ENCODE peak calls at places on chromosomes 6 and 20, in ten cellular contexts. One of them, this sample, is unnamed.

GRCh38 chr20:32893878-32894483 is 35.3 kb downstream of the EFCAB8 start:
- DNase-seq in astrocyte of the spinal cord: peak
- DNase-seq in AG04450: no peak
- DNase-seq in endothelial cell: peak
- DNase-seq in upper lobe of right lung: no peak
- DNase-seq in foreskin fibroblast: peak
- DNase-seq in GM13977: no peak
- DNase-seq in RWPE1: no peak
- DNase-seq in AG10803: no peak
- DNase-seq in psoas muscle: no peak
- DNase-seq in this sample: peak

GRCh38 chr20:11919046-11919445 is 1.4 kb downstream of the BTBD3 start:
- DNase-seq in astrocyte of the spinal cord: peak
- DNase-seq in AG04450: no peak
- DNase-seq in endothelial cell: no peak
- DNase-seq in upper lobe of right lung: no peak
- DNase-seq in foreskin fibroblast: peak
- DNase-seq in GM13977: no peak
- DNase-seq in RWPE1: no peak
- DNase-seq in AG10803: no peak
- DNase-seq in psoas muscle: no peak
- DNase-seq in this sample: peak

GRCh38 chr6:149636116-149636515 is 12.4 kb downstream of the KATNA1 start:
- DNase-seq in astrocyte of the spinal cord: peak
- DNase-seq in AG04450: peak
- DNase-seq in endothelial cell: no peak
- DNase-seq in upper lobe of right lung: no peak
- DNase-seq in foreskin fibroblast: peak
- DNase-seq in GM13977: no peak
- DNase-seq in RWPE1: no peak
- DNase-seq in AG10803: peak
- DNase-seq in psoas muscle: no peak
- DNase-seq in this sample: no peak

GRCh38 chr6:109781001-109781400 is 89.9 kb downstream of the FIG4 start:
- DNase-seq in astrocyte of the spinal cord: no peak
- DNase-seq in AG04450: no peak
- DNase-seq in endothelial cell: no peak
- DNase-seq in upper lobe of right lung: no peak
- DNase-seq in foreskin fibroblast: peak
- DNase-seq in GM13977: no peak
- DNase-seq in RWPE1: no peak
- DNase-seq in AG10803: no peak
- DNase-seq in psoas muscle: no peak
- DNase-seq in this sample: no peak

GRCh38 chr6:82144852-82145332 is 102.7 kb downstream of the IBTK start:
- DNase-seq in astrocyte of the spinal cord: peak
- DNase-seq in AG04450: peak
- DNase-seq in endothelial cell: no peak
- DNase-seq in upper lobe of right lung: no peak
- DNase-seq in foreskin fibroblast: peak
- DNase-seq in GM13977: no peak
- DNase-seq in RWPE1: peak
- DNase-seq in AG10803: peak
- DNase-seq in psoas muscle: peak
- DNase-seq in this sample: no peak

GRCh38 chr6:99613398-99613704 is 6.7 kb downstream of the PRDM13 start:
- DNase-seq in astrocyte of the spinal cord: no peak
- DNase-seq in AG04450: no peak
- DNase-seq in endothelial cell: peak
- DNase-seq in upper lobe of right lung: no peak
- DNase-seq in foreskin fibroblast: peak
- DNase-seq in GM13977: peak
- DNase-seq in RWPE1: peak
- DNase-seq in AG10803: peak
- DNase-seq in psoas muscle: peak
- DNase-seq in this sample: peak

GRCh38 chr20:11426938-11427337 is 490.8 kb upstream of the BTBD3 start:
- DNase-seq in astrocyte of the spinal cord: no peak
- DNase-seq in AG04450: no peak
- DNase-seq in endothelial cell: no peak
- DNase-seq in upper lobe of right lung: no peak
- DNase-seq in foreskin fibroblast: peak
- DNase-seq in GM13977: no peak
- DNase-seq in RWPE1: no peak
- DNase-seq in AG10803: no peak
- DNase-seq in psoas muscle: no peak
- DNase-seq in this sample: no peak

GRCh38 chr20:60765821-60766403 is 486.1 kb upstream of the CDH4 start:
- DNase-seq in astrocyte of the spinal cord: no peak
- DNase-seq in AG04450: no peak
- DNase-seq in endothelial cell: no peak
- DNase-seq in upper lobe of right lung: no peak
- DNase-seq in foreskin fibroblast: no peak
- DNase-seq in GM13977: no peak
- DNase-seq in RWPE1: no peak
- DNase-seq in AG10803: no peak
- DNase-seq in psoas muscle: no peak
- DNase-seq in this sample: no peak

GRCh38 chr6:13538084-13538483 is 36.3 kb upstream of the SIRT5 start:
- DNase-seq in astrocyte of the spinal cord: peak
- DNase-seq in AG04450: peak
- DNase-seq in endothelial cell: no peak
- DNase-seq in upper lobe of right lung: no peak
- DNase-seq in foreskin fibroblast: peak
- DNase-seq in GM13977: peak
- DNase-seq in RWPE1: peak
- DNase-seq in AG10803: peak
- DNase-seq in psoas muscle: no peak
- DNase-seq in this sample: no peak

GRCh38 chr20:10172998-10173655 is 45.5 kb upstream of the SNAP25 start:
- DNase-seq in astrocyte of the spinal cord: no peak
- DNase-seq in AG04450: no peak
- DNase-seq in endothelial cell: no peak
- DNase-seq in upper lobe of right lung: no peak
- DNase-seq in foreskin fibroblast: no peak
- DNase-seq in GM13977: no peak
- DNase-seq in RWPE1: no peak
- DNase-seq in AG10803: no peak
- DNase-seq in psoas muscle: no peak
- DNase-seq in this sample: no peak

GRCh38 chr6:73078908-73079610 is 146.2 kb downstream of the KHDC1L start:
- DNase-seq in astrocyte of the spinal cord: no peak
- DNase-seq in AG04450: no peak
- DNase-seq in endothelial cell: no peak
- DNase-seq in upper lobe of right lung: no peak
- DNase-seq in foreskin fibroblast: peak
- DNase-seq in GM13977: no peak
- DNase-seq in RWPE1: no peak
- DNase-seq in AG10803: no peak
- DNase-seq in psoas muscle: no peak
- DNase-seq in this sample: no peak

GRCh38 chr20:63180541-63181185 is 35.3 kb downstream of the YTHDF1 start:
- DNase-seq in astrocyte of the spinal cord: no peak
- DNase-seq in AG04450: no peak
- DNase-seq in endothelial cell: no peak
- DNase-seq in upper lobe of right lung: no peak
- DNase-seq in foreskin fibroblast: no peak
- DNase-seq in GM13977: no peak
- DNase-seq in RWPE1: no peak
- DNase-seq in AG10803: no peak
- DNase-seq in psoas muscle: peak
- DNase-seq in this sample: no peak

GRCh38 chr6:44967481-44967880 is 360.6 kb upstream of the RUNX2 start:
- DNase-seq in astrocyte of the spinal cord: peak
- DNase-seq in AG04450: no peak
- DNase-seq in endothelial cell: no peak
- DNase-seq in upper lobe of right lung: no peak
- DNase-seq in foreskin fibroblast: peak
- DNase-seq in GM13977: no peak
- DNase-seq in RWPE1: no peak
- DNase-seq in AG10803: peak
- DNase-seq in psoas muscle: no peak
- DNase-seq in this sample: no peak

DNA sequence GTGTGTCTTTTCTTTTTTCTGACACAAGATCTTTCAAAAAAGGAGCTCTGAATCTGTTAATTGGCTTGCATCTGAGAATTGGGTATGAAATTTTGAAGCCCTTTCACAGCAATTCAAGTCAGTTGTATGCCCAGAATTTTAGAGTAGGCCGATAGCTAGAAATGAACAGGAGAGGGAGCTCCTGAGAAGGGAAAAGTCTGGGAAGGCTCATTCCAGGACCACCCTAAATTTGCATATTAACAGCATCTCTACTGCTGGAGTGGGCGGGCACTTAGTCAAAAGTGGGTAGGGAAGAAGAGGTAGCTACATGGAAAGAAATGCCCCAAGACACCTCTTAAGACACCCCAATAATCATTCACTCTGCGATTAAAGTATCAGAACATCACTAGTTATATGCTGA is 928.3 kb downstream of the TBC1D32 start:
- DNase-seq in astrocyte of the spinal cord: no peak
- DNase-seq in AG04450: no peak
- DNase-seq in endothelial cell: no peak
- DNase-seq in upper lobe of right lung: no peak
- DNase-seq in foreskin fibroblast: no peak
- DNase-seq in GM13977: no peak
- DNase-seq in RWPE1: no peak
- DNase-seq in AG10803: no peak
- DNase-seq in psoas muscle: no peak
- DNase-seq in this sample: no peak
- TF ChIP-seq CTCF in astrocyte of the spinal cord: peak
- TF ChIP-seq CTCF in AG04450: no peak
- TF ChIP-seq CTCF in endothelial cell: peak
- TF ChIP-seq CTCF in upper lobe of right lung: no peak
- TF ChIP-seq CTCF in foreskin fibroblast: no peak
- TF ChIP-seq CTCF in GM13977: no peak
- TF ChIP-seq CTCF in RWPE1: no peak
- TF ChIP-seq CTCF in AG10803: no peak
- TF ChIP-seq CTCF in psoas muscle: no peak
- TF ChIP-seq CTCF in this sample: no peak

DNA sequence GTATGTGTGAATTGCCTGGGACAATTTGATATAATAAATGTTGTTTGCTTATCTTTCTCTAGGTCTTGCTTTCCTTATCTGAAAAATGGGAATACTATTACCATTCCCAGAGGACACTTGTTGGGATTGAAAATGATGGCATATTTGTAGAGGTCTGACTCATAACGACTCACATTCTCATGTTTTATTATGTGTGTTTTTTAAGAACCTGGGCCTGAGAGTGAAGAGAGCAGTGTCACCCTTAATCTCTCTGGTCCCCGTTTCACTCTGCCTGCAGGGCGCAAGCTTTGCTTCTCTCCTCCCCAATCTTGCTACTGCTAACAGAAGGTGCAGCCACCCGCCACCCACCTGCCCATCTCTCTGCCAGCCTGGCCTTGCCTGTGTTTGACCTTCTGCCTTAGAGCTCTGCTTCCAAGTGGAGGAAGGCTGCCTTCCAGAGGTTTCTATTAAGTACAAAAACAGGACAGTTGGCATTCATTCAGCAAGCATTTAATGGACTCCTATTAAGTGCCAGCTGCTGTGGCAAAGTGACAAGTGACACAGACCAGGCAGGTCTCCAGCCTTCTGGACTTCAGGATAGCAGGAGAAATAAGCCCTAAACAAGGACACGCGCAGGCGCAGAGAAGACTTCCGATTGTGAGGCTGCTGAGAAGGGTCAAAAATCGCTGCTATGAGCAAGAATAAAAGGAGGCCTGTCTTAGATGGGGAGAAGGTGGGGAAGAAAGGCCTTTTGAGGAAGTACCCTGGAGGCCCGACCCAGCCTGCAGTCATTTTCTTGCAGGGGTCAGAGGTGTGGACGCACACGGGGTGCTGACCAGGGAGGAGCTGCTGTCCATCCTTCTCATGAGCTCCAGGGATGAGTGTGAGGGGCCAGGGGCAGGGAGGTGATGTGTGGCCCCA is 112.5 kb downstream of the JPH2 start:
- DNase-seq in astrocyte of the spinal cord: peak
- DNase-seq in AG04450: no peak
- DNase-seq in endothelial cell: no peak
- DNase-seq in upper lobe of right lung: peak
- DNase-seq in foreskin fibroblast: peak
- DNase-seq in GM13977: no peak
- DNase-seq in RWPE1: no peak
- DNase-seq in AG10803: peak
- DNase-seq in psoas muscle: no peak
- DNase-seq in this sample: no peak
- TF ChIP-seq CTCF in astrocyte of the spinal cord: no peak
- TF ChIP-seq CTCF in AG04450: no peak
- TF ChIP-seq CTCF in endothelial cell: no peak
- TF ChIP-seq CTCF in upper lobe of right lung: no peak
- TF ChIP-seq CTCF in foreskin fibroblast: no peak
- TF ChIP-seq CTCF in GM13977: no peak
- TF ChIP-seq CTCF in RWPE1: no peak
- TF ChIP-seq CTCF in AG10803: no peak
- TF ChIP-seq CTCF in psoas muscle: no peak
- TF ChIP-seq CTCF in this sample: no peak

DNA sequence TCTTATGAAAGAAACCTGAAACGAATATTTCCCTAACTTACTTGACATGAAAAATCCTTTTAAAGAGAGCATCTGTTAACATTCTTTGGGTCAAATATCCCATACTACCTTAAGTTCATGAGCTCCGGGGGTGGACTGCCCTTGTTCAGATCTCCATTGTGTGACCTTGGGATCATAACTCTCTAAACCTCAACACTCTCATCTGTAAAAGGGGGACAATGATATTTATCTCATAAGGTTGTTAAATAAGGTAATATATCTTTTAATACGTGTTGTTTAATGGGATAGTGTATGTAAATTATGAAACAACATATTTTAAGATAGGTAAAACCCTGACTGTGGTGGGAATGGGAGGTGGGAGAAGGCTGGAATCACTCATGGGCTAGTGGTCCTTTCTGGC is 326.3 kb downstream of the FARS2 start:
- DNase-seq in astrocyte of the spinal cord: no peak
- DNase-seq in AG04450: no peak
- DNase-seq in endothelial cell: no peak
- DNase-seq in upper lobe of right lung: no peak
- DNase-seq in foreskin fibroblast: no peak
- DNase-seq in GM13977: no peak
- DNase-seq in RWPE1: no peak
- DNase-seq in AG10803: no peak
- DNase-seq in psoas muscle: no peak
- DNase-seq in this sample: no peak
- TF ChIP-seq CTCF in astrocyte of the spinal cord: no peak
- TF ChIP-seq CTCF in AG04450: no peak
- TF ChIP-seq CTCF in endothelial cell: no peak
- TF ChIP-seq CTCF in upper lobe of right lung: no peak
- TF ChIP-seq CTCF in foreskin fibroblast: no peak
- TF ChIP-seq CTCF in GM13977: no peak
- TF ChIP-seq CTCF in RWPE1: no peak
- TF ChIP-seq CTCF in AG10803: no peak
- TF ChIP-seq CTCF in psoas muscle: no peak
- TF ChIP-seq CTCF in this sample: no peak

DNA sequence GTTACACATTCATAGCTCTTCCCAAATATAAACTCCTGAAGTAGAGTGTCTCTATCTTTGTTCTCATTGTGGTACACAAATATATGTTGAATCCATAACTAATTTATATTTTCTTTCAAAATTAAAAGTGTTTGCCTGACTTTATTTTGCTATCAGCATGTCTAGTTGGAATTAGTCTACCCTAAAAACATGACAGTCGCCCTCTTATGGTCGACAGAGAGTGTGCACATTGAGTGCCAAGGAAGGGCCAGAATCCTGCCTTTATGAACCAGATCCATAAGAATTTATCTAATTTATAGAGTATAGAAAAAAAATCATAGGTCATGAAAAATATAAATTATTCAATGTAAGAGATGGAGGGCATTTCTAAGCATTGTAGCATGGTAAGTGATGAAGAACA is 12.3 kb upstream of the DEFB112 start:
- DNase-seq in astrocyte of the spinal cord: no peak
- DNase-seq in AG04450: no peak
- DNase-seq in endothelial cell: peak
- DNase-seq in upper lobe of right lung: no peak
- DNase-seq in foreskin fibroblast: no peak
- DNase-seq in GM13977: no peak
- DNase-seq in RWPE1: no peak
- DNase-seq in AG10803: no peak
- DNase-seq in psoas muscle: no peak
- DNase-seq in this sample: no peak
- TF ChIP-seq CTCF in astrocyte of the spinal cord: no peak
- TF ChIP-seq CTCF in AG04450: peak
- TF ChIP-seq CTCF in endothelial cell: peak
- TF ChIP-seq CTCF in upper lobe of right lung: no peak
- TF ChIP-seq CTCF in foreskin fibroblast: no peak
- TF ChIP-seq CTCF in GM13977: peak
- TF ChIP-seq CTCF in RWPE1: no peak
- TF ChIP-seq CTCF in AG10803: peak
- TF ChIP-seq CTCF in psoas muscle: no peak
- TF ChIP-seq CTCF in this sample: peak

This sample was measured in glutamatergic neuron.